ENCODE peak calls at places on chromosomes 11 and 22, in six cellular contexts. L is glutamatergic neuron, W is RWPE1, S is A549, I is testis, J is psoas muscle. H is an unnamed sample.

GRCh38 chr22:26681395-26681821 is 24.0 kb downstream of the MIAT start:
- DNase-seq in S (no peak), J (no peak), L (no peak), I (no peak), W (no peak), H (no peak)

GRCh38 chr11:83508804-83509203 is 222.6 kb upstream of the CCDC90B start:
- DNase-seq in L (no peak), W (no peak), I (no peak), S (no peak), J (no peak), H (no peak)

GRCh38 chr11:69301033-69301490 is 7.1 kb downstream of the MYEOV start:
- DNase-seq in I (no peak), S (no peak), L (no peak), J (no peak), W (no peak), H (no peak)

GRCh38 chr11:74701351-74701750 is 29.9 kb downstream of the CHRDL2 start:
- DNase-seq in S (peak; percentile 67), J (no peak), W (no peak), L (no peak), I (no peak), H (no peak)

GRCh38 chr11:126132319-126132718 is 69.7 kb upstream of the CDON start:
- DNase-seq in L (no peak), I (peak; percentile 68), W (peak; percentile 67), S (peak; percentile 49), J (peak; percentile 50), H (no peak)

GRCh38 chr11:87290304-87290922 is 252.7 kb downstream of the TMEM135 start:
- DNase-seq in J (no peak), I (no peak), L (no peak), W (peak; percentile 41), S (peak; percentile 59), H (no peak)

GRCh38 chr11:123351375-123351774 is 78.7 kb upstream of the GRAMD1B start:
- DNase-seq in S (no peak), I (no peak), W (no peak), J (no peak), L (peak; percentile 86), H (peak; percentile 3)

GRCh38 chr11:111601636-111601978 is 642 bp upstream of the SIK2 start:
- DNase-seq in S (no peak), J (no peak), L (no peak), W (no peak), I (no peak), H (no peak)

GRCh38 chr11:55969845-55970244 is at the start of gene OR10AG1:
- DNase-seq in J (no peak), I (no peak), L (no peak), W (no peak), S (no peak), H (no peak)

GRCh38 chr22:24564376-24565058 is 8.7 kb downstream of the SNRPD3 start:
- DNase-seq in L (no peak), J (no peak), S (no peak), I (no peak), W (no peak), H (no peak)

GRCh38 chr11:109986488-109986887 is 106.7 kb upstream of the ZC3H12C start:
- DNase-seq in W (no peak), L (no peak), J (no peak), I (no peak), S (no peak), H (no peak)

GRCh38 chr11:30291331-30291730 is 31.6 kb upstream of the ARL14EP start:
- DNase-seq in J (no peak), L (no peak), I (no peak), S (no peak), W (no peak), H (no peak)

GRCh38 chr22:47053013-47053864 is 290.8 kb downstream of the TBC1D22A start:
- DNase-seq in S (no peak), I (no peak), L (no peak), J (no peak), W (no peak), H (no peak)

GRCh38 chr11:66692871-66693331 is 15.2 kb upstream of the RBM4B start:
- DNase-seq in I (no peak), J (no peak), W (no peak), L (no peak), S (no peak), H (no peak)

GRCh38 chr11:70510106-70510505 is 111.8 kb downstream of the CTTN start:
- DNase-seq in J (no peak), L (no peak), S (no peak), W (no peak), I (no peak), H (no peak)

GRCh38 chr11:70512716-70513115 is 114.4 kb downstream of the CTTN start:
- DNase-seq in S (no peak), J (no peak), W (no peak), L (no peak), I (no peak), H (no peak)

GRCh38 chr11:70510571-70510970 is 112.2 kb downstream of the CTTN start:
- DNase-seq in L (no peak), S (no peak), I (no peak), W (no peak), J (peak; percentile 5), H (no peak)

GRCh38 chr11:70509476-70509875 is 111.1 kb downstream of the CTTN start:
- DNase-seq in L (no peak), I (no peak), S (no peak), J (peak; percentile 8), W (no peak), H (no peak)

GRCh38 chr11:70511345-70511744 is 113.0 kb downstream of the CTTN start:
- DNase-seq in S (no peak), J (no peak), I (no peak), W (no peak), L (no peak), H (no peak)
- TF ChIP-seq CTCF in S (no peak), J (no peak), I (no peak), W (no peak), L (peak; percentile 63), H (peak; percentile 37)

GRCh38 chr11:7348432-7349298 is 97.0 kb downstream of the SYT9 start:
- DNase-seq in W (no peak), J (no peak), S (no peak), L (no peak), I (no peak), H (no peak)

GRCh38 chr11:7351228-7351627 is 99.5 kb downstream of the SYT9 start:
- DNase-seq in I (no peak), S (no peak), J (no peak), W (no peak), L (peak; percentile 22), H (no peak)

GRCh38 chr11:7347611-7348431 is 96.1 kb downstream of the SYT9 start:
- DNase-seq in L (no peak), I (no peak), J (no peak), S (no peak), W (no peak), H (no peak)

GRCh38 chr11:7353100-7353499 is 101.4 kb downstream of the SYT9 start:
- DNase-seq in I (peak; percentile 34), L (peak; percentile 15), S (peak; percentile 43), W (no peak), J (no peak), H (peak; percentile 3)
- TF ChIP-seq CTCF in I (peak; percentile 25), L (peak; percentile 20), S (peak; percentile 53), W (no peak), J (peak; percentile 19), H (peak; percentile 64)

DNA sequence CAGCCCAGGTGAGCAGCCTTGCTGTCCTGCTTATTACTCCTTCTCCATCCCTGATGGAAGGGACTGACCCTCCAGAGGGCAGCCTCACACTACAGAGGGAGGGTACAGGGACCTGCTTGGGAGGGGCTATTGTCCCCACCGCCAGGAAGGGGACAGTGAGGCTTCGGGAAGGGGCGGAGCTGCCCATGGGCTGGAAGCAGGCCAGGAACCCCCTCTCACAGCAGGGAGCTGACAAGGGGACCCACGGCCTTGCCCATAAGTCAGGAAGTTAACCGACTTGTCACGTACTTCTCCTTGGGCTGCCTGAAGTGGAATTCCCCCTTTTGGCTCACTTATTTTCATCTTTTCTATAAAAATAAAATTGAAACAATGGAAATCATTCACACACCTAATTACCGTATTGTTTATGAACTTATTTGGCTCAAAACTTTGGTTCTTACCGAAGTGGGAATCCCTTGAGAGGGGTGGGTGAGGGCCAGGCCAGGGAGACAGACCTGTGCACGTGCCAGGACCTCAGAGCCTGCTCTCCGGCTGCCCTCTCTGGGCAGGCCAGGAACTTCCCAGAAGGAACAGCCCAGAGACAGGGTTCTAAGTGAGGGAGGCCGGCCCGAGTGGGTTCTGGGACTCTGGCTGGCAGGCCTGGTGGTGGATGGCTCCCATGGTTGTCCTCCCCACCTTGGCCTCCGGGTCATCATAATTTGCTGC is 5.8 kb downstream of the MGAT3 start:
- DNase-seq in W (no peak), L (no peak), I (no peak), J (no peak), S (no peak), H (no peak)
- TF ChIP-seq CTCF in W (no peak), L (no peak), I (no peak), J (peak; percentile 18), S (no peak), H (no peak)

GRCh38 chr11:131908316-131908715 is 537.9 kb downstream of the NTM start:
- DNase-seq in J (no peak), L (no peak), W (no peak), I (no peak), S (no peak), H (no peak)

GRCh38 chr11:131907371-131907770 is 537.0 kb downstream of the NTM start:
- DNase-seq in L (no peak), J (no peak), S (no peak), I (no peak), W (no peak), H (no peak)

GRCh38 chr11:131909426-131910200 is 539.2 kb downstream of the NTM start:
- DNase-seq in I (no peak), W (no peak), S (no peak), J (no peak), L (no peak), H (no peak)

GRCh38 chr11:131904756-131905155 is 534.3 kb downstream of the NTM start:
- DNase-seq in W (no peak), I (no peak), S (no peak), J (no peak), L (no peak), H (no peak)

GRCh38 chr11:131906963-131907362 is 536.5 kb downstream of the NTM start:
- DNase-seq in S (no peak), L (no peak), J (no peak), I (no peak), W (no peak), H (no peak)
- TF ChIP-seq CTCF in S (no peak), L (no peak), J (no peak), I (no peak), W (no peak), H (no peak)

DNA sequence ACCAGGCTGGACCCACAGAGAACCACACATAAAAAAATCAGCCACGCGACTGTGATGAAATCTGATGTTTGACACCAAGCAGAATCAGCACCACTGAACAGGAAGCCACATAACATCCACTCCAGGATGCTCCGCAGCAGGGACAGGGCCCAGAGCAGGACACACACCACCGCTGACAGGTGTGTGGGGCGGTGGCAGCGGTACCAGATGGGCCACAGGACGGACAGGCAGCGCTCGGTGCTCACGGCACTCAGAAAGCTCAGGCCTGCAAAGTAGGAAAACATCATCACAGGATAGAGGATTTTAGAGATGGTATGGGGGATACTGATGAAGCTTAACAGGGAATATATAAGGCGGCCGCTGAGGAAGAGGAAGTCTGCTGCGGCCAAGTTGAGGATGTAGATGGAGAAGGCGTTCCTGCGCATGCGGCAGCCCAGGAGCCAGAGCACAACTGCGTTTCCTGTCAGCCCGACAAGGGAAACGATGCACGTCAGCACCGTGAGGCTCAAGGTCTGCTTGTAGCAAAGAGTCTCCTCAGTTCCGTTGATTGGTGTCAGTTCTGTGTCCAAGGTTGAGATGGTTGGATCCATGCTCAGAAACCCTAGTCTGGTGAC is 4.9 kb downstream of the MRGPRX1 start:
- DNase-seq in I (peak; percentile 16), S (no peak), W (no peak), J (no peak), L (no peak), H (no peak)
- TF ChIP-seq CTCF in I (no peak), S (no peak), W (no peak), J (no peak), L (no peak), H (no peak)

GRCh38 chr11:134740590-134741342 is 328.7 kb upstream of the B3GAT1 start:
- DNase-seq in W (no peak), J (no peak), L (no peak), I (no peak), S (no peak), H (no peak)
- TF ChIP-seq CTCF in W (no peak), J (no peak), L (no peak), I (no peak), S (no peak), H (no peak)